ENCODE peak calls at places on chromosomes 4 and X, in nine cellular contexts. One of them, this sample, is unnamed.

GRCh38 chr4:11650801-11651596 is 222.3 kb upstream of the HS3ST1 start:
- DNase-seq in nucleus accumbens: peak; percentile 6
- DNase-seq in endothelial cell: no peak
- DNase-seq in HTR-8/SVneo: no peak
- DNase-seq in NCI-H2081: no peak
- DNase-seq in GM03348: no peak
- DNase-seq in T1000: no peak
- DNase-seq in NAMALWA: no peak
- DNase-seq in NCI-H524: no peak
- DNase-seq in this sample: peak; percentile 22

GRCh38 chr4:119034276-119035008 is 101.2 kb upstream of the MYOZ2 start:
- DNase-seq in nucleus accumbens: no peak
- DNase-seq in GM03348: no peak
- DNase-seq in HTR-8/SVneo: no peak
- DNase-seq in T1000: no peak
- DNase-seq in NAMALWA: no peak
- DNase-seq in NCI-H524: no peak
- DNase-seq in endothelial cell: peak; percentile 9
- DNase-seq in NCI-H2081: no peak
- DNase-seq in this sample: no peak

GRCh38 chrX:104684077-104684476 is 118.1 kb downstream of the IL1RAPL2 start:
- DNase-seq in T1000: no peak
- DNase-seq in endothelial cell: no peak
- DNase-seq in NAMALWA: no peak
- DNase-seq in NCI-H524: no peak
- DNase-seq in GM03348: no peak
- DNase-seq in NCI-H2081: no peak
- DNase-seq in nucleus accumbens: no peak
- DNase-seq in HTR-8/SVneo: no peak
- DNase-seq in this sample: no peak

GRCh38 chr4:118994030-118994429 is 105.4 kb downstream of the SYNPO2 start:
- DNase-seq in GM03348: no peak
- DNase-seq in nucleus accumbens: no peak
- DNase-seq in HTR-8/SVneo: no peak
- DNase-seq in NAMALWA: no peak
- DNase-seq in endothelial cell: no peak
- DNase-seq in T1000: no peak
- DNase-seq in NCI-H2081: no peak
- DNase-seq in NCI-H524: no peak
- DNase-seq in this sample: no peak

GRCh38 chr4:151302432-151302831 is 23.0 kb downstream of the SH3D19 start:
- DNase-seq in nucleus accumbens: no peak
- DNase-seq in endothelial cell: no peak
- DNase-seq in GM03348: peak; percentile 24
- DNase-seq in T1000: no peak
- DNase-seq in NCI-H524: no peak
- DNase-seq in NAMALWA: no peak
- DNase-seq in NCI-H2081: no peak
- DNase-seq in HTR-8/SVneo: no peak
- DNase-seq in this sample: no peak

GRCh38 chr4:137532869-137533236 is 559 bp upstream of the PCDH18 start:
- DNase-seq in T1000: no peak
- DNase-seq in NCI-H524: no peak
- DNase-seq in HTR-8/SVneo: no peak
- DNase-seq in GM03348: no peak
- DNase-seq in NAMALWA: no peak
- DNase-seq in endothelial cell: no peak
- DNase-seq in nucleus accumbens: no peak
- DNase-seq in NCI-H2081: no peak
- DNase-seq in this sample: no peak

GRCh38 chrX:47191806-47192401 is 1.7 kb upstream of the UBA1 start:
- DNase-seq in HTR-8/SVneo: no peak
- DNase-seq in T1000: no peak
- DNase-seq in nucleus accumbens: no peak
- DNase-seq in GM03348: no peak
- DNase-seq in NCI-H524: no peak
- DNase-seq in NCI-H2081: no peak
- DNase-seq in NAMALWA: peak; percentile 48
- DNase-seq in endothelial cell: no peak
- DNase-seq in this sample: no peak

GRCh38 chr4:2183394-2183793 is 58.5 kb downstream of the HAUS3 start:
- DNase-seq in NCI-H2081: no peak
- DNase-seq in NCI-H524: no peak
- DNase-seq in nucleus accumbens: no peak
- DNase-seq in HTR-8/SVneo: no peak
- DNase-seq in GM03348: no peak
- DNase-seq in T1000: no peak
- DNase-seq in NAMALWA: no peak
- DNase-seq in endothelial cell: no peak
- DNase-seq in this sample: no peak

GRCh38 chr4:153573881-153574807 is 108.0 kb downstream of the TMEM131L start:
- DNase-seq in endothelial cell: peak; percentile 18
- DNase-seq in NAMALWA: peak; percentile 75
- DNase-seq in NCI-H524: no peak
- DNase-seq in NCI-H2081: peak; percentile 7
- DNase-seq in GM03348: peak; percentile 81
- DNase-seq in nucleus accumbens: peak; percentile 22
- DNase-seq in T1000: no peak
- DNase-seq in HTR-8/SVneo: peak; percentile 66
- DNase-seq in this sample: peak; percentile 36

GRCh38 chr4:106264331-106264728 is 51.7 kb downstream of the TBCK start:
- DNase-seq in NCI-H524: no peak
- DNase-seq in GM03348: no peak
- DNase-seq in endothelial cell: no peak
- DNase-seq in T1000: no peak
- DNase-seq in NCI-H2081: no peak
- DNase-seq in HTR-8/SVneo: no peak
- DNase-seq in NAMALWA: no peak
- DNase-seq in nucleus accumbens: no peak
- DNase-seq in this sample: no peak

GRCh38 chr4:185510803-185511202 is 24.5 kb downstream of the PDLIM3 start:
- DNase-seq in endothelial cell: no peak
- DNase-seq in GM03348: no peak
- DNase-seq in NAMALWA: no peak
- DNase-seq in nucleus accumbens: no peak
- DNase-seq in HTR-8/SVneo: no peak
- DNase-seq in NCI-H2081: no peak
- DNase-seq in NCI-H524: no peak
- DNase-seq in T1000: no peak
- DNase-seq in this sample: no peak

GRCh38 chr4:169009281-169010124 is 552 bp downstream of the CBR4 start:
- DNase-seq in GM03348: peak; percentile 65
- DNase-seq in NCI-H524: peak; percentile 34
- DNase-seq in NCI-H2081: peak; percentile 31
- DNase-seq in T1000: no peak
- DNase-seq in HTR-8/SVneo: peak; percentile 32
- DNase-seq in nucleus accumbens: peak; percentile 68
- DNase-seq in NAMALWA: peak; percentile 78
- DNase-seq in endothelial cell: peak; percentile 46
- DNase-seq in this sample: peak; percentile 68

This sample was measured in NCI-H1092 treated with DMSO at 0.1 percent for 48 hours.